ENCODE peak calls at places on chromosomes 16 and 17, in eight cellular contexts. L, A, I, T, B, X, U and R are unnamed samples.

GRCh38 chr17:76997981-76998531 is 129.9 kb downstream of the MGAT5B start:
- DNase-seq in L (no peak), A (no peak), I (no peak), T (no peak), B (peak; percentile 56), X (no peak), U (no peak), R (no peak)

GRCh38 chr16:87833548-87833947 is 35.8 kb downstream of the SLC7A5 start:
- DNase-seq in L (no peak), A (no peak), I (no peak), T (no peak), B (no peak), X (no peak), U (no peak), R (no peak)

GRCh38 chr16:23079683-23080221 is 69.5 kb downstream of the USP31 start:
- DNase-seq in L (no peak), A (peak; percentile 32), I (no peak), T (no peak), B (no peak), X (no peak), U (no peak), R (peak; percentile 83)

GRCh38 chr17:72467841-72468653 is 347.2 kb downstream of the SOX9 start:
- DNase-seq in L (no peak), A (no peak), I (no peak), T (no peak), B (no peak), X (no peak), U (no peak), R (peak; percentile 96)

GRCh38 chr16:67528222-67528869 is at the start of gene RIPOR1:
- DNase-seq in L (peak; percentile 85), A (peak; percentile 76), I (no peak), T (peak; percentile 78), B (no peak), X (peak; percentile 68), U (peak; percentile 54), R (no peak)

GRCh38 chr16:84810518-84811273 is 9.1 kb upstream of the CRISPLD2 start:
- DNase-seq in L (no peak), A (no peak), I (no peak), T (peak; percentile 28), B (peak; percentile 28), X (no peak), U (no peak), R (no peak)

GRCh38 chr17:78258323-78259229 is 27.1 kb downstream of the TMEM235 start:
- DNase-seq in L (peak; percentile 82), A (no peak), I (peak; percentile 38), T (peak; percentile 85), B (peak; percentile 54), X (peak; percentile 37), U (no peak), R (no peak)

GRCh38 chr17:34068506-34069035 is 186.5 kb upstream of the CCL2 start:
- DNase-seq in L (no peak), A (no peak), I (no peak), T (no peak), B (no peak), X (no peak), U (no peak), R (no peak)

GRCh38 chr17:27049104-27049784 is 244.7 kb upstream of the WSB1 start:
- DNase-seq in L (no peak), A (no peak), I (no peak), T (no peak), B (no peak), X (no peak), U (peak; percentile 36), R (peak; percentile 23)

GRCh38 chr17:17943281-17943984 is 28.8 kb downstream of the TOM1L2 start:
- DNase-seq in L (no peak), A (no peak), I (no peak), T (no peak), B (no peak), X (no peak), U (peak; percentile 2), R (no peak)

GRCh38 chr17:27733771-27734170 is 66.6 kb downstream of the NOS2 start:
- DNase-seq in L (no peak), A (no peak), I (no peak), T (no peak), B (no peak), X (no peak), U (no peak), R (no peak)

GRCh38 chr17:46848534-46848933 is 2.8 kb upstream of the WNT9B start:
- DNase-seq in L (no peak), A (no peak), I (no peak), T (no peak), B (no peak), X (no peak), U (no peak), R (no peak)

GRCh38 chr17:46853896-46854444 is 2.6 kb downstream of the WNT9B start:
- DNase-seq in L (no peak), A (no peak), I (peak; percentile 11), T (no peak), B (no peak), X (no peak), U (no peak), R (peak; percentile 53)

GRCh38 chr17:46850688-46851028 is 725 bp upstream of the WNT9B start:
- DNase-seq in L (no peak), A (no peak), I (no peak), T (no peak), B (no peak), X (no peak), U (no peak), R (no peak)

GRCh38 chr17:46854515-46854914 is 3.1 kb downstream of the WNT9B start:
- DNase-seq in L (no peak), A (no peak), I (no peak), T (no peak), B (no peak), X (no peak), U (no peak), R (no peak)

GRCh38 chr17:46851029-46851741 is at the start of gene WNT9B:
- DNase-seq in L (no peak), A (peak; percentile 69), I (no peak), T (no peak), B (no peak), X (no peak), U (peak; percentile 39), R (no peak)
- H3K27me3 ChIP-seq in L (peaks cover 32% of the 10 kb centered on the region), A (no peaks in the 10 kb centered on the region), I (peaks cover 26% of the 10 kb centered on the region), T (peaks cover 14% of the 10 kb centered on the region), B (peaks cover 5% of the 10 kb centered on the region), X (no peaks in the 10 kb centered on the region), U (peaks cover 28% of the 10 kb centered on the region), R (peaks cover 30% of the 10 kb centered on the region)

GRCh38 chr17:43324205-43324893 is 74.4 kb upstream of the ARL4D start:
- DNase-seq in L (no peak), A (no peak), I (no peak), T (no peak), B (peak; percentile 61), X (no peak), U (no peak), R (no peak)
- TF ChIP-seq CTCF in L (peak; percentile 31), A (no peak), I (peak; percentile 42), T (no peak), B (no peak), X (no peak), U (no peak), R (no peak)

GRCh38 chr16:8591451-8591850 is 1.1 kb upstream of the TMEM114 start:
- DNase-seq in L (no peak), A (no peak), I (no peak), T (no peak), B (no peak), X (no peak), U (no peak), R (no peak)
- H3K4me3 ChIP-seq in L (no peak overlapping the region), A (no peak overlapping the region), I (no peak overlapping the region), T (no peak overlapping the region), B (no peak overlapping the region), X (no peak overlapping the region), U (no peak overlapping the region), R (no peak overlapping the region)

DNA sequence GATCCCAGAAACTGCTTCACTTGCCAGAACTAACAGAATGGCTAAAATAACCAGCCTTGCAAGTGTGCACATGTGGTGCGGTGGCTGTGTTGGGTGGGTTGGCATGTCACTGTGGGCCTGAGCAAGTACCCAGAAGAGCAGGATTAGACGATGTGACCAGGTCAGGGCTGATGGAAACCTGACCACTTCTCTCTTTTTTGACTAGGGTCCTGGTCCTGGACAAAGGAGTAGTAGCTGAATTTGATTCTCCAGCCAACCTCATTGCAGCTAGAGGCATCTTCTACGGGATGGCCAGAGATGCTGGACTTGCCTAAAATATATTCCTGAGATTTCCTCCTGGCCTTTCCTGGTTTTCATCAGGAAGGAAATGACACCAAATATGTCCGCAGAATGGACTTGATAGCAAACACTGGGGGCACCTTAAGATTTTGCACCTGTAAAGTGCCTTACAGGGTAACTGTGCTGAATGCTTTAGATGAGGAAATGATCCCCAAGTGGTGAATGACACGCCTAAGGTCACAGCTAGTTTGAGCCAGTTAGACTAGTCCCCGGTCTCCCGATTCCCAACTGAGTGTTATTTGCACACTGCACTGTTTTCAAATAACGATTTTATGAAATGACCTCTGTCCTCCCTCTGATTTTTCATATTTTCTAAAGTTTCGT is 16.7 kb downstream of the ANKRD40 start:
- DNase-seq in L (no peak), A (no peak), I (no peak), T (no peak), B (no peak), X (no peak), U (no peak), R (no peak)
- H3K27me3 ChIP-seq in L (no peaks in the 10 kb centered on the region), A (no peaks in the 10 kb centered on the region), I (no peaks in the 10 kb centered on the region), T (no peaks in the 10 kb centered on the region), B (no peaks in the 10 kb centered on the region), X (no peaks in the 10 kb centered on the region), U (no peaks in the 10 kb centered on the region), R (no peaks in the 10 kb centered on the region)

DNA sequence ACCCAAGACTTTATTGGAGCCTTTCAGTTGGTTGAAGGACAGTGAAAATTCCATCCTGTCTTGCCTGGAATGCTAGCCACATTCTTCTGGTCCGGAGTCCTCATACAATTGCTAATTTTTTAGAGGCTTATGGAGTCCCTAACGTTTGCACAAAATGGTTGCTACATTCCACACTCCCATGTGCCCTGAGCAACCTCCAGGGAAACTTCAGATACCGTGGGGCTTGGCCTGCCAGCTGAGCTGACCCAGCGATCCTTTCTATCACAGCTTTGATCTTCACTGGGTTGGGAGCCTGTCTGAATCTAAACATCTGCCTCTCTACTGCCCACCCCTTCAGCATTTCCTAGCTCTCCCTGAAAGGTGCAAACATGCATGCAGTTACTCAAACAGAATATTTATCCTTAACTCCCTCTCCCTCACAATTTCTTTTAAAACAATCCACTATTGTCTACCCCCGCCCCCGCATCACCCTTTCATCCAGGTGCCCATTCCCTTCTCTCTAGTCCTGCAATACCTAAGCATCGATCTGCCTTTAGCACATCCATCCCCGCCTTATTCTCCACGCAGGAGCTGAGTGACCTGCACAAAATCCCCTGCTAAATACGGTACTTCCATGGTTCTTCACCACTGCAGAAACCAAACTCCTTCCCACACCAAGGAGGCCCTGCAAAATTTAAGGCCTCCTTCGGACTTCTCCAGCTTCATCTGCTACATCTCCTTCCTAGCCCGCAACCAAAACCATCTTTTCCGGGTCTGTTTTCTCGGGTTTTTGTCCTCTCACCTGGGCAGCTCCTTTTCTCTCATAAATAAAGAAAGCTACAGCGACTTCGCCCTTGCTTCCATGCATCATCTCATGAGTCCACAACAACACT is 795 bp upstream of the GAN start:
- DNase-seq in L (no peak), A (no peak), I (no peak), T (no peak), B (no peak), X (no peak), U (no peak), R (no peak)
- TF ChIP-seq CTCF in L (no peak), A (no peak), I (no peak), T (no peak), B (no peak), X (no peak), U (no peak), R (no peak)